ENCODE peak calls at places on chromosomes 7 and 10, in seven cellular contexts. X is endothelial cell of umbilical vein; H is astrocyte of the spinal cord; B is IMR-90; J is AG10803; N is ovary; L is CD4-positive, alpha-beta T cell. I is an unnamed sample.

GRCh38 chr7:134372858-134373257 is 56.1 kb upstream of the SLC35B4 start:
- DNase-seq in X (no peak), H (no peak), B (no peak), J (no peak), N (no peak), L (no peak), I (no peak)

GRCh38 chr10:80472234-80473095 is 18.4 kb downstream of the TSPAN14 start:
- DNase-seq in X (peak), H (peak), B (peak), J (peak), N (no peak), L (no peak), I (no peak)

GRCh38 chr7:93551063-93551895 is 23.2 kb downstream of the CALCR start:
- DNase-seq in X (peak), H (peak), B (peak), J (peak), N (no peak), L (no peak), I (no peak)

GRCh38 chr7:4682621-4683042 is 537 bp downstream of the FOXK1 start:
- DNase-seq in X (peak), H (peak), B (peak), J (peak), N (peak), L (peak), I (peak)

GRCh38 chr10:91883549-91884542 is 25.4 kb downstream of the FGFBP3 start:
- DNase-seq in X (no peak), H (peak), B (peak), J (peak), N (peak), L (no peak), I (no peak)

GRCh38 chr7:25075459-25075858 is 49.6 kb downstream of the CYCS start:
- DNase-seq in X (no peak), H (no peak), B (peak), J (no peak), N (no peak), L (no peak), I (no peak)

GRCh38 chr7:141462958-141463357 is 88.3 kb upstream of the AGK start:
- DNase-seq in X (no peak), H (peak), B (no peak), J (no peak), N (no peak), L (no peak), I (no peak)

GRCh38 chr10:79487296-79488194 is 24.8 kb upstream of the EIF5AL1 start:
- DNase-seq in X (peak), H (peak), B (peak), J (peak), N (peak), L (no peak), I (peak)

GRCh38 chr10:34286136-34286739 is 528.9 kb downstream of the PARD3 start:
- DNase-seq in X (no peak), H (peak), B (peak), J (peak), N (no peak), L (no peak), I (no peak)

GRCh38 chr7:13852281-13852968 is 137.0 kb downstream of the ETV1 start:
- DNase-seq in X (no peak), H (peak), B (no peak), J (no peak), N (no peak), L (no peak), I (no peak)

GRCh38 chr10:73998623-73999622 is 1.0 kb downstream of the VCL start:
- DNase-seq in X (peak), H (peak), B (peak), J (peak), N (peak), L (no peak), I (peak)

GRCh38 chr10:10330481-10330880 is 687.2 kb upstream of the CELF2 start:
- DNase-seq in X (no peak), H (no peak), B (peak), J (no peak), N (no peak), L (no peak), I (no peak)

GRCh38 chr7:6350057-6350752 is 77.8 kb upstream of the CYTH3 start:
- DNase-seq in X (no peak), H (no peak), B (peak), J (peak), N (no peak), L (no peak), I (no peak)

DNA sequence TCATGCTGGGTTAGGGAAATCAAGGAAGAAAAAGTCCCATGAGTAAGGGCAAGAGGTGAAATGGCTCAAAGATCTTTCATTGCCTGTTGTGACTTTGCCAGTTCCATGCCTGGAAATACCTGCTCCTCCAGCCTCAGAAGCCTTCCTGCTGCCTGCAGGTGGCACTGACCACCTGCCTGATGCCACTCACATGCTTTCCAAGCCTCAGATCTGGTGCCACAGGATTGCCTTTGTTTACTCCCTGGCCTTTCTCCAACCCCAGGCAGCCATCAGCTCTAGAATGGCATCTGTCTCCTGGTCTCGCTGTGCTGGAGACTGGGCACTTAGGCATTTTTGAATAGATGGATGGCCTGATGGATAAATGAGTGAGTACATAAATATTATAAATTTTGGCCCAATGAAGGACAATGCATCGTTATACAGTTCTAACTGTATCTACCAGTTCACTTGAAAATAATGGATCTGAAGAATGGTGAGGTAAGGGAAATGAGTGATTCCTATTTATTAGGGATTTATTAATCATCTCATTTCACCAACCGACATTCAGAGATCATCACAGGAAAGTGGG is 657.2 kb downstream of the INHBA start:
- DNase-seq in X (peak), H (no peak), B (no peak), J (no peak), N (no peak), L (no peak), I (no peak)
- TF ChIP-seq CTCF in X (peak), H (no peak), B (no peak), J (no peak), N (no peak), L (no peak), I (no peak)

DNA sequence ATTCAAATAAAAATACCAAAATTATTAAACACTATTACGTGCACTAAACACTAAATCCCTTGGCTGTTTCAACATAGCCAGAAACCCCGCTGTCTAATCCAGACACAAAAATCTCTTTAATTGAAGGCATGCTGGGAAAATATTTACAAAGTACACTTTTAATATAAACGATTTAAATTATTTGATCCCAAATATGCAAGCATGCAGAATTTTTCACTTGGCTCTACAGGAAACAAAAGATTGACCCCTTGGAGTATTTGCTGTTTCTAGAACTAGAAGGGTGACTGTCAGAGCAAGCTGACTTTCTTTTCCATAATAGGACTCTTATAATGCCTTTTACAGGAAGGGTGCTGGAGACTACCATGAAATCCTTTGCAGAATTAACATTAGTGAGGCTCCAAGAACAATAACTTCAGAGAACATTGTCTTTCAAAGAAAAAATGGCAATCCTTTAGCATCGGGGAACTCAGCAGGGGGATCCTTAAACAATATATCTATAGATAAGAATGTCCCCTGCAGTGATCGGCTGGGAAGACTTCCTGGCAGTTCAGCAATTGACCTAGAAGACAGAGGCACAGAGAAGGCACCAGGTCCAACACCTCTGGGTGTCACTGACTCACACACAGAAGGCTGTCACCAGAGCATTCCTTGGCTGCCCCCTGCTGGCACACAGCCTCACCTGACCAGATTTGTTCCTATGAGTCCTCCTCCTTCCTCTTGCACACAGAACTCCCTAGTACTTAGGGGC is 55.8 kb upstream of the MRLN start:
- DNase-seq in X (peak), H (peak), B (peak), J (peak), N (peak), L (peak), I (no peak)
- TF ChIP-seq CTCF in X (peak), H (peak), B (peak), J (peak), N (peak), L (peak), I (peak)

DNA sequence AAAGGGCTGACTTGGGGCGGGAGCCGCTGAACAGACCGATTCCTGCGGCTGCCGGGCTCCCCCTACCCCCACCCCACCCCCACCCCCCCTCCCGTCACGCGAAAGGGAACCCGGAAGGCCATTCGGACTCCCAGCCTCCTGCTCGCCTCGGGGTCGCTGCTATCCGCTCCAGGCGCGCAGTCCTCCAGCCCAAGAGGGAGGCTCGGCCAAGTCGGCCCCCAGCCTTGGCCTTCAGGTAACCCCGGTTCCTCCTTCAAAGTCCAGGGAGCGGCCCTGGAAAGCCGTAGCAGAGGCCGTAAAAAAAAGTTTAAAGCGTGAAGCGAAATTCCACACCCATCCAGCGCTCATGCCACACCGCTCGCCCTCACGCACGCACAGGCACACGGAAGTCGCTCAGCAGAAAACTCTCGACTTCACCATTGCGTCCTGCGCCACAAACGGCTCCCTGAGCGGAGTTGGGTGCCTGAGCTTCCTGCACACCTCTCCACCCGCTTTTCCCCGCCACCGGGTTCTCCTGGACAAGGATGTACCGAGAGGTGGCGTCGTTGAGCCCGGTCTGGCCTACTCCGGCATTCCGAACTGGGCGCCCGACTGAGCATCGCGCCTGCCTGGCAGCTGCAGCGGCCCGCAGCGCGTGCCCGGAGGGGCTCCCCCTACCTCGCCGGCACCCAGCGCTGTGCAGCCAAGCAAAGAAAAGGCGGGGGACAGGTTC is 1.4 kb downstream of the SORCS3 start:
- DNase-seq in X (no peak), H (peak), B (no peak), J (no peak), N (no peak), L (no peak), I (peak)
- TF ChIP-seq CTCF in X (peak), H (peak), B (no peak), J (peak), N (no peak), L (no peak), I (peak)

DNA sequence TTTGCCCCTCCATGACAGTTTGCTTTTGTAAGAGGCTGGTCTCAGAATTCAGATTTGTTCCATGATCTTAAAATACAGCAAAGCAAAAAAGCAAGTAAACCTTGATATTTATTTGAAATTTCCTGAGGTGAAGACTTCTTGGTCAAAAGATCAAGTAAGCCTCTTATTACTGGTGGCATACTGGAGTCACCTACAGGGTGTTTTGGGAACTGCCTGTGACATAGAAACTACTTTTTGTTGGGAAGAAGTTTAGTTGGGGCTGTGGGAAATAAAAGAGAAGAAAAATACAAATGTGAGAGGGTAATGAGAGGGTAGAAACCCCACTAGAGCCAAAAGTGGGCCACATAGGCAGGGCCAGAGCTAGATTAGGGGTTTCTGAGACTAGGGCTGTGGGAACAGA is 217.9 kb downstream of the OTUD1 start:
- DNase-seq in X (no peak), H (no peak), B (no peak), J (peak), N (no peak), L (no peak), I (no peak)
- TF ChIP-seq CTCF in X (no peak), H (no peak), B (no peak), J (peak), N (no peak), L (peak), I (peak)

I was measured in mesothelial cell of epicardium.